ENCODE peak calls at places on chromosomes 7 and 10, in four cellular contexts. One of them, this sample, is unnamed.

GRCh38 chr10:32980558-32981468 is 22.8 kb upstream of the ITGB1 start:
- DNase-seq in NCI-H2081: peak
- DNase-seq in stimulated activated CD8-positive, alpha-beta memory T cell treated with anti-CD3 and anti-CD28 coated beads, Interleukin-7, amount 100 ng/mL, for 48 hours: peak
- DNase-seq in heart left ventricle: peak
- DNase-seq in this sample: peak

GRCh38 chr7:2444476-2444875 is 31.7 kb downstream of the GRIFIN start:
- DNase-seq in NCI-H2081: no peak
- DNase-seq in stimulated activated CD8-positive, alpha-beta memory T cell treated with anti-CD3 and anti-CD28 coated beads, Interleukin-7, amount 100 ng/mL, for 48 hours: no peak
- DNase-seq in heart left ventricle: no peak
- DNase-seq in this sample: no peak

GRCh38 chr7:129824291-129825004 is 128.3 kb downstream of the UBE2H start:
- DNase-seq in heart left ventricle: no peak
- DNase-seq in NCI-H2081: no peak
- DNase-seq in stimulated activated CD8-positive, alpha-beta memory T cell treated with anti-CD3 and anti-CD28 coated beads, Interleukin-7, amount 100 ng/mL, for 48 hours: no peak
- DNase-seq in this sample: no peak

GRCh38 chr7:39248693-39249090 is 271.0 kb downstream of the POU6F2 start:
- DNase-seq in stimulated activated CD8-positive, alpha-beta memory T cell treated with anti-CD3 and anti-CD28 coated beads, Interleukin-7, amount 100 ng/mL, for 48 hours: no peak
- DNase-seq in heart left ventricle: no peak
- DNase-seq in NCI-H2081: no peak
- DNase-seq in this sample: no peak

GRCh38 chr7:151759591-151760042 is 117.3 kb downstream of the PRKAG2 start:
- DNase-seq in NCI-H2081: peak
- DNase-seq in stimulated activated CD8-positive, alpha-beta memory T cell treated with anti-CD3 and anti-CD28 coated beads, Interleukin-7, amount 100 ng/mL, for 48 hours: peak
- DNase-seq in heart left ventricle: no peak
- DNase-seq in this sample: no peak

GRCh38 chr10:118173326-118173725 is 126.6 kb upstream of the RAB11FIP2 start:
- DNase-seq in stimulated activated CD8-positive, alpha-beta memory T cell treated with anti-CD3 and anti-CD28 coated beads, Interleukin-7, amount 100 ng/mL, for 48 hours: no peak
- DNase-seq in NCI-H2081: no peak
- DNase-seq in heart left ventricle: no peak
- DNase-seq in this sample: no peak

GRCh38 chr10:77291596-77292505 is 345.8 kb downstream of the KCNMA1 start:
- DNase-seq in stimulated activated CD8-positive, alpha-beta memory T cell treated with anti-CD3 and anti-CD28 coated beads, Interleukin-7, amount 100 ng/mL, for 48 hours: no peak
- DNase-seq in NCI-H2081: no peak
- DNase-seq in heart left ventricle: no peak
- DNase-seq in this sample: no peak

GRCh38 chr7:108436906-108437305 is 19.3 kb downstream of the NRCAM start:
- DNase-seq in stimulated activated CD8-positive, alpha-beta memory T cell treated with anti-CD3 and anti-CD28 coated beads, Interleukin-7, amount 100 ng/mL, for 48 hours: no peak
- DNase-seq in NCI-H2081: no peak
- DNase-seq in heart left ventricle: no peak
- DNase-seq in this sample: no peak

GRCh38 chr7:114372619-114373018 is 42.0 kb upstream of the FOXP2 start:
- DNase-seq in heart left ventricle: no peak
- DNase-seq in stimulated activated CD8-positive, alpha-beta memory T cell treated with anti-CD3 and anti-CD28 coated beads, Interleukin-7, amount 100 ng/mL, for 48 hours: no peak
- DNase-seq in NCI-H2081: no peak
- DNase-seq in this sample: no peak

GRCh38 chr10:5618829-5619228 is 47.6 kb downstream of the ASB13 start:
- DNase-seq in heart left ventricle: peak
- DNase-seq in NCI-H2081: no peak
- DNase-seq in stimulated activated CD8-positive, alpha-beta memory T cell treated with anti-CD3 and anti-CD28 coated beads, Interleukin-7, amount 100 ng/mL, for 48 hours: no peak
- DNase-seq in this sample: no peak

GRCh38 chr10:112792487-112793196 is 157.4 kb upstream of the TCF7L2 start:
- DNase-seq in NCI-H2081: no peak
- DNase-seq in heart left ventricle: peak
- DNase-seq in stimulated activated CD8-positive, alpha-beta memory T cell treated with anti-CD3 and anti-CD28 coated beads, Interleukin-7, amount 100 ng/mL, for 48 hours: no peak
- DNase-seq in this sample: no peak

GRCh38 chr10:59945590-59945989 is 39.2 kb upstream of the CCDC6 start:
- DNase-seq in heart left ventricle: no peak
- DNase-seq in NCI-H2081: no peak
- DNase-seq in stimulated activated CD8-positive, alpha-beta memory T cell treated with anti-CD3 and anti-CD28 coated beads, Interleukin-7, amount 100 ng/mL, for 48 hours: no peak
- DNase-seq in this sample: no peak

GRCh38 chr10:24951201-24952145 is 933 bp downstream of the PRTFDC1 start:
- DNase-seq in NCI-H2081: no peak
- DNase-seq in heart left ventricle: peak
- DNase-seq in stimulated activated CD8-positive, alpha-beta memory T cell treated with anti-CD3 and anti-CD28 coated beads, Interleukin-7, amount 100 ng/mL, for 48 hours: peak
- DNase-seq in this sample: no peak

GRCh38 chr10:95988702-95989101 is 54.7 kb upstream of the CCNJ start:
- DNase-seq in NCI-H2081: no peak
- DNase-seq in stimulated activated CD8-positive, alpha-beta memory T cell treated with anti-CD3 and anti-CD28 coated beads, Interleukin-7, amount 100 ng/mL, for 48 hours: no peak
- DNase-seq in heart left ventricle: no peak
- DNase-seq in this sample: no peak

GRCh38 chr10:114638874-114639625 is 19.0 kb downstream of the ABLIM1 start:
- DNase-seq in heart left ventricle: no peak
- DNase-seq in NCI-H2081: no peak
- DNase-seq in stimulated activated CD8-positive, alpha-beta memory T cell treated with anti-CD3 and anti-CD28 coated beads, Interleukin-7, amount 100 ng/mL, for 48 hours: no peak
- DNase-seq in this sample: no peak

GRCh38 chr10:335151-335800 is 200.0 kb downstream of the ZMYND11 start:
- DNase-seq in stimulated activated CD8-positive, alpha-beta memory T cell treated with anti-CD3 and anti-CD28 coated beads, Interleukin-7, amount 100 ng/mL, for 48 hours: no peak
- DNase-seq in NCI-H2081: no peak
- DNase-seq in heart left ventricle: no peak
- DNase-seq in this sample: no peak

GRCh38 chr10:33463011-33463410 is 128.5 kb upstream of the NRP1 start:
- DNase-seq in stimulated activated CD8-positive, alpha-beta memory T cell treated with anti-CD3 and anti-CD28 coated beads, Interleukin-7, amount 100 ng/mL, for 48 hours: no peak
- DNase-seq in NCI-H2081: no peak
- DNase-seq in heart left ventricle: no peak
- DNase-seq in this sample: no peak

GRCh38 chr10:93186631-93187030 is 112.9 kb downstream of the CYP26A1 start:
- DNase-seq in heart left ventricle: no peak
- DNase-seq in NCI-H2081: no peak
- DNase-seq in stimulated activated CD8-positive, alpha-beta memory T cell treated with anti-CD3 and anti-CD28 coated beads, Interleukin-7, amount 100 ng/mL, for 48 hours: no peak
- DNase-seq in this sample: no peak

GRCh38 chr7:114432627-114433026 is 18.0 kb downstream of the FOXP2 start:
- DNase-seq in heart left ventricle: no peak
- DNase-seq in stimulated activated CD8-positive, alpha-beta memory T cell treated with anti-CD3 and anti-CD28 coated beads, Interleukin-7, amount 100 ng/mL, for 48 hours: no peak
- DNase-seq in NCI-H2081: no peak
- DNase-seq in this sample: no peak

GRCh38 chr10:117543245-117543998 is 876 bp downstream of the EMX2 start:
- DNase-seq in NCI-H2081: no peak
- DNase-seq in heart left ventricle: no peak
- DNase-seq in stimulated activated CD8-positive, alpha-beta memory T cell treated with anti-CD3 and anti-CD28 coated beads, Interleukin-7, amount 100 ng/mL, for 48 hours: peak
- DNase-seq in this sample: no peak

GRCh38 chr7:98872328-98872924 is 2.6 kb upstream of the TMEM130 start:
- DNase-seq in stimulated activated CD8-positive, alpha-beta memory T cell treated with anti-CD3 and anti-CD28 coated beads, Interleukin-7, amount 100 ng/mL, for 48 hours: no peak
- DNase-seq in NCI-H2081: no peak
- DNase-seq in heart left ventricle: no peak
- DNase-seq in this sample: no peak

GRCh38 chr10:87818505-87819273 is 663 bp upstream of the ATAD1 start:
- DNase-seq in NCI-H2081: peak
- DNase-seq in heart left ventricle: no peak
- DNase-seq in stimulated activated CD8-positive, alpha-beta memory T cell treated with anti-CD3 and anti-CD28 coated beads, Interleukin-7, amount 100 ng/mL, for 48 hours: peak
- DNase-seq in this sample: peak

GRCh38 chr7:70353310-70353947 is 755.2 kb downstream of the AUTS2 start:
- DNase-seq in heart left ventricle: no peak
- DNase-seq in NCI-H2081: no peak
- DNase-seq in stimulated activated CD8-positive, alpha-beta memory T cell treated with anti-CD3 and anti-CD28 coated beads, Interleukin-7, amount 100 ng/mL, for 48 hours: no peak
- DNase-seq in this sample: no peak

GRCh38 chr7:47336178-47337020 is 245.5 kb downstream of the TNS3 start:
- DNase-seq in stimulated activated CD8-positive, alpha-beta memory T cell treated with anti-CD3 and anti-CD28 coated beads, Interleukin-7, amount 100 ng/mL, for 48 hours: no peak
- DNase-seq in NCI-H2081: no peak
- DNase-seq in heart left ventricle: peak
- DNase-seq in this sample: no peak

GRCh38 chr7:78587443-78588044 is 789.0 kb downstream of the PHTF2 start:
- DNase-seq in NCI-H2081: no peak
- DNase-seq in stimulated activated CD8-positive, alpha-beta memory T cell treated with anti-CD3 and anti-CD28 coated beads, Interleukin-7, amount 100 ng/mL, for 48 hours: no peak
- DNase-seq in heart left ventricle: no peak
- DNase-seq in this sample: no peak

GRCh38 chr7:41313171-41313570 is 389.7 kb downstream of the INHBA start:
- DNase-seq in heart left ventricle: no peak
- DNase-seq in stimulated activated CD8-positive, alpha-beta memory T cell treated with anti-CD3 and anti-CD28 coated beads, Interleukin-7, amount 100 ng/mL, for 48 hours: no peak
- DNase-seq in NCI-H2081: no peak
- DNase-seq in this sample: no peak

GRCh38 chr10:46075869-46076268 is 29.8 kb upstream of the MSMB start:
- DNase-seq in stimulated activated CD8-positive, alpha-beta memory T cell treated with anti-CD3 and anti-CD28 coated beads, Interleukin-7, amount 100 ng/mL, for 48 hours: no peak
- DNase-seq in NCI-H2081: no peak
- DNase-seq in heart left ventricle: no peak
- DNase-seq in this sample: no peak

GRCh38 chr10:22849077-22849810 is 78.6 kb upstream of the ARMC3 start:
- DNase-seq in stimulated activated CD8-positive, alpha-beta memory T cell treated with anti-CD3 and anti-CD28 coated beads, Interleukin-7, amount 100 ng/mL, for 48 hours: no peak
- DNase-seq in NCI-H2081: no peak
- DNase-seq in heart left ventricle: peak
- DNase-seq in this sample: no peak

GRCh38 chr10:16459428-16459939 is 22.7 kb downstream of the PTER start:
- DNase-seq in heart left ventricle: no peak
- DNase-seq in stimulated activated CD8-positive, alpha-beta memory T cell treated with anti-CD3 and anti-CD28 coated beads, Interleukin-7, amount 100 ng/mL, for 48 hours: no peak
- DNase-seq in NCI-H2081: no peak
- DNase-seq in this sample: no peak

GRCh38 chr10:37495415-37495814 is 362.0 kb downstream of the ZNF248 start:
- DNase-seq in heart left ventricle: no peak
- DNase-seq in NCI-H2081: no peak
- DNase-seq in stimulated activated CD8-positive, alpha-beta memory T cell treated with anti-CD3 and anti-CD28 coated beads, Interleukin-7, amount 100 ng/mL, for 48 hours: no peak
- DNase-seq in this sample: no peak

GRCh38 chr10:120806081-120806480 is 45.1 kb upstream of the WDR11 start:
- DNase-seq in NCI-H2081: no peak
- DNase-seq in heart left ventricle: no peak
- DNase-seq in stimulated activated CD8-positive, alpha-beta memory T cell treated with anti-CD3 and anti-CD28 coated beads, Interleukin-7, amount 100 ng/mL, for 48 hours: no peak
- DNase-seq in this sample: no peak